ENCODE peak calls at places on chromosomes 1 and 21, in eight cellular contexts. V is astrocyte, Y is uterus, D is fibroblast of lung, W is natural killer cell, E is Caco-2, Q is GM23338, N is MM.1S. C is an unnamed sample.
A peak's percentile ranks its signal among the peaks of the same experiment; 100 is the strongest.

GRCh38 chr1:61687901-61688300 is 37.0 kb downstream of the TM2D1 start:
- DNase-seq in V (peak; percentile 45), Y (no peak), D (no peak), W (no peak), E (no peak), Q (no peak), N (no peak), C (no peak)

GRCh38 chr1:2594001-2594640 is 7.5 kb downstream of the PRXL2B start:
- DNase-seq in V (no peak), Y (peak; percentile 52), D (peak; percentile 37), W (no peak), E (no peak), Q (no peak), N (no peak), C (peak; percentile 45)

GRCh38 chr21:37868896-37869295 is 47.4 kb downstream of the KCNJ6 start:
- DNase-seq in V (no peak), Y (no peak), D (no peak), W (no peak), E (no peak), Q (no peak), N (no peak), C (no peak)

GRCh38 chr1:22121421-22121911 is 21.4 kb downstream of the WNT4 start:
- DNase-seq in V (no peak), Y (no peak), D (no peak), W (no peak), E (no peak), Q (peak; percentile 50), N (no peak), C (no peak)

GRCh38 chr21:15729346-15729673 is 472 bp upstream of the USP25 start:
- DNase-seq in V (peak; percentile 21), Y (no peak), D (peak; percentile 54), W (no peak), E (no peak), Q (no peak), N (no peak), C (no peak)

GRCh38 chr1:167524651-167525050 is 6.3 kb upstream of the CD247 start:
- DNase-seq in V (no peak), Y (no peak), D (no peak), W (no peak), E (peak; percentile 49), Q (no peak), N (no peak), C (no peak)

GRCh38 chr1:56196839-56197238 is 382.5 kb downstream of the PLPP3 start:
- DNase-seq in V (no peak), Y (no peak), D (no peak), W (no peak), E (no peak), Q (peak; percentile 37), N (no peak), C (no peak)

GRCh38 chr1:98327151-98327918 is 334.2 kb upstream of the SNX7 start:
- DNase-seq in V (peak; percentile 91), Y (no peak), D (peak; percentile 88), W (no peak), E (no peak), Q (no peak), N (no peak), C (no peak)

GRCh38 chr1:158019177-158019868 is 25.9 kb downstream of the KIRREL1 start:
- DNase-seq in V (peak; percentile 96), Y (peak; percentile 84), D (peak; percentile 93), W (no peak), E (peak; percentile 63), Q (peak; percentile 94), N (no peak), C (no peak)

GRCh38 chr1:156896490-156897033 is 3.0 kb downstream of the PEAR1 start:
- DNase-seq in V (peak; percentile 92), Y (peak; percentile 68), D (peak; percentile 84), W (no peak), E (peak; percentile 68), Q (peak; percentile 56), N (no peak), C (no peak)

GRCh38 chr1:53638641-53639035 is 100.3 kb downstream of the GLIS1 start:
- DNase-seq in V (no peak), Y (no peak), D (no peak), W (no peak), E (no peak), Q (no peak), N (no peak), C (no peak)

GRCh38 chr1:229624906-229625871 is 733 bp downstream of the TAF5L start:
- DNase-seq in V (peak; percentile 49), Y (peak; percentile 28), D (peak; percentile 45), W (peak; percentile 28), E (peak; percentile 82), Q (peak; percentile 71), N (peak; percentile 84), C (no peak)

GRCh38 chr21:32096411-32096810 is 182.4 kb downstream of the MIS18A start:
- DNase-seq in V (no peak), Y (no peak), D (no peak), W (no peak), E (peak; percentile 18), Q (peak; percentile 82), N (peak; percentile 27), C (no peak)

GRCh38 chr1:207027221-207027777 is 5.3 kb downstream of the C1orf116 start:
- DNase-seq in V (peak; percentile 64), Y (no peak), D (no peak), W (no peak), E (no peak), Q (no peak), N (no peak), C (no peak)

GRCh38 chr1:236075848-236076247 is 11.0 kb upstream of the NID1 start:
- DNase-seq in V (no peak), Y (no peak), D (no peak), W (no peak), E (no peak), Q (no peak), N (no peak), C (no peak)

GRCh38 chr1:67429011-67429527 is 1.1 kb downstream of the SERBP1 start:
- DNase-seq in V (no peak), Y (no peak), D (peak; percentile 21), W (peak; percentile 63), E (no peak), Q (peak; percentile 40), N (peak; percentile 61), C (peak; percentile 46)

DNA sequence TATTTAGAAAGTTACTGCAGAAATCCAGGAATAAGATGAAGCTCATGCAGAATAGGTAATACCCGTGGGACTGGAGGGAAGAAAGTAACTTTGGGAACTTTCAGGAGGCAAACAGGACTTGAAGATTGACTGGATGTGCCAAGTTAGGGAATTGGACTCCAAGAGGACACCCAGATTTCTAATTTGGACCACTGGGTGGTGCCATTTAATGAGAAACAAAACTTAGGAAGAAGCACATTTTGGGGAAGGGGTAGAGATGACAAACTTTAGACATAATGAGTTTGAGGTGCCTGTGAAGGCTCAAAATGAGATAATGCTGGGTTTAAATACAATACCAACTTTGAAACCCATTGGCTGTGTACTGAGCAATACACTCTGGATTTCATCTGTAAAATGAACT is 3.3 kb upstream of the B4GALT3 start:
- DNase-seq in V (no peak), Y (no peak), D (peak; percentile 46), W (no peak), E (peak; percentile 34), Q (peak; percentile 63), N (peak; percentile 36), C (no peak)
- TF ChIP-seq CTCF in V (peak; percentile 31), Y (peak; percentile 12), D (peak; percentile 38), W (peak; percentile 13), E (peak; percentile 41), Q (peak; percentile 53), N (peak; percentile 66), C (peak; percentile 53)

GRCh38 chr1:25523512-25523911 is 19.9 kb upstream of the LDLRAP1 start:
- DNase-seq in V (no peak), Y (no peak), D (no peak), W (no peak), E (no peak), Q (peak; percentile 78), N (no peak), C (no peak)
- TF ChIP-seq CTCF in V (peak; percentile 24), Y (no peak), D (no peak), W (no peak), E (no peak), Q (peak; percentile 45), N (no peak), C (no peak)

DNA sequence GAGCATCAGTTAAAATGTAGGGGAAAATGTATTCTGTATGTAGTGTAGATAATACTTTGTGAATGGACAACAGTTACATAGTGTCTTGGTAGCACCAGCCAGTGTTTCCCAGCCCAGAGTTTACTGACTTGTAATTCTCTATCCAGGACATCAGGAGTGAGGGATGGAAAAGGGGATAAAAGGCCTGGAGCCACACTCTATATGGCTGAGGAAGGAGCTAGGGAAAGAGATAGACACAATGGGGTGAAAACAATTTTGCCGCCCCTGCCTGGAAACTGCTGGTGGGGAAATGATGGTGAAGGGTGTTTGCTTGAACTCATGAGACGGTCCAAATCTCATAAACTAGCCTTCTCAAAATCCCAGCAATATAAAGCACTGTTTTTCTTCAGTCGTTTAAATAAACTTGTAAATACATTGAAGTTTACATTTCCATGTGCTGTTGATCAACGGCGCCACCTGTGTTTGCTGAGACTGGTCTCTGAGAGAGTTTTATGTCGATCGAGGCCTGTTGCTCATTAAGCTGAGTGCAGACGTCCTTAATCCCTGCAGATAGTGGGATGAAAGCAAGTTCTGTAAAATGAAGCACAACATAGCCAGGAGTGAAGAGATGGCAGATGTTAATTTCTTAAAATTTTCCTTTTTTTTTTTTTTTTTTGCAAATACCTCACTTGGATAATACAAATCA is 27.9 kb upstream of the AGO1 start:
- DNase-seq in V (no peak), Y (no peak), D (no peak), W (no peak), E (no peak), Q (peak; percentile 53), N (no peak), C (no peak)
- TF ChIP-seq CTCF in V (no peak), Y (no peak), D (no peak), W (no peak), E (no peak), Q (peak; percentile 46), N (no peak), C (no peak)

GRCh38 chr1:203127672-203128611 is at the start of gene ADORA1:
- DNase-seq in V (peak; percentile 54), Y (peak; percentile 52), D (peak; percentile 31), W (no peak), E (peak; percentile 78), Q (peak; percentile 94), N (peak; percentile 73), C (no peak)
- TF ChIP-seq CTCF in V (no peak), Y (peak; percentile 1), D (peak; percentile 8), W (no peak), E (peak; percentile 46), Q (peak; percentile 7), N (no peak), C (no peak)